ENCODE peak calls at places on chromosomes 3 and 15, in ten cellular contexts. C is adipocyte, X is transverse colon, B is sigmoid colon, J is neural progenitor cell, S is AG04450, T is lower lobe of right lung, O is AG10803, H is GM12864, A is H1. F is an unnamed sample.

GRCh38 chr15:72202302-72202701 is 4.7 kb upstream of the GRAMD2A start:
- DNase-seq in B (no peak), J (no peak), C (no peak), T (no peak), S (no peak), H (no peak), A (no peak), O (no peak), X (no peak), F (no peak)

GRCh38 chr3:102141096-102141912 is 292.0 kb downstream of the NFKBIZ start:
- DNase-seq in B (no peak), S (no peak), H (no peak), A (no peak), O (no peak), C (peak), X (no peak), T (no peak), J (no peak), F (no peak)

GRCh38 chr3:110955301-110955880 is 116.2 kb upstream of the NECTIN3 start:
- DNase-seq in B (no peak), O (peak), H (no peak), T (no peak), A (no peak), C (peak), S (no peak), X (no peak), J (no peak), F (no peak)

GRCh38 chr15:39426552-39427532 is 154.0 kb upstream of the THBS1 start:
- DNase-seq in J (peak), A (no peak), H (peak), T (peak), X (peak), C (no peak), O (peak), S (no peak), B (peak), F (peak)

GRCh38 chr15:92616621-92617179 is 38.9 kb downstream of the FAM174B start:
- DNase-seq in A (no peak), X (no peak), T (no peak), S (no peak), C (no peak), H (no peak), O (no peak), B (peak), J (no peak), F (no peak)

GRCh38 chr3:73243740-73244139 is 182.3 kb downstream of the EBLN2 start:
- DNase-seq in O (no peak), X (no peak), T (no peak), A (no peak), H (no peak), B (no peak), J (no peak), C (no peak), S (no peak), F (no peak)

GRCh38 chr15:47551079-47551478 is 166.2 kb upstream of the SEMA6D start:
- DNase-seq in A (no peak), O (no peak), T (no peak), S (no peak), X (no peak), C (no peak), H (no peak), B (no peak), J (peak), F (no peak)

GRCh38 chr15:68427961-68428360 is 4.0 kb downstream of the ITGA11 start:
- DNase-seq in O (no peak), J (no peak), T (no peak), H (no peak), S (no peak), C (peak), B (no peak), X (no peak), A (no peak), F (no peak)

GRCh38 chr3:192611411-192611810 is 115.9 kb downstream of the FGF12 start:
- DNase-seq in S (no peak), B (no peak), J (no peak), X (no peak), T (no peak), C (no peak), H (no peak), O (no peak), A (no peak), F (no peak)

GRCh38 chr3:195729476-195729875 is 8.7 kb downstream of the MUC20 start:
- DNase-seq in J (no peak), H (no peak), X (no peak), T (peak), A (no peak), B (peak), S (no peak), O (no peak), C (no peak), F (no peak)

GRCh38 chr3:13588221-13588701 is 39.3 kb downstream of the FBLN2 start:
- DNase-seq in O (no peak), A (no peak), H (no peak), C (no peak), T (no peak), B (peak), J (no peak), X (no peak), S (no peak), F (peak)

GRCh38 chr3:59727902-59728301 is 678.1 kb upstream of the CFAP20DC start:
- DNase-seq in H (no peak), J (no peak), X (no peak), B (no peak), A (no peak), T (no peak), O (no peak), S (no peak), C (no peak), F (no peak)

GRCh38 chr3:98602078-98602678 is 8.8 kb upstream of the CPOX start:
- DNase-seq in A (no peak), T (no peak), B (no peak), J (peak), C (peak), X (no peak), S (peak), H (no peak), O (peak), F (no peak)

GRCh38 chr3:52851348-52851747 is 16.5 kb upstream of the MUSTN1 start:
- DNase-seq in T (no peak), A (peak), H (peak), B (no peak), J (peak), C (peak), X (no peak), O (peak), S (peak), F (no peak)

GRCh38 chr15:98957655-98958054 is 49.9 kb downstream of the PGPEP1L start:
- DNase-seq in A (no peak), O (no peak), T (no peak), S (no peak), H (no peak), X (no peak), B (no peak), C (no peak), J (no peak), F (no peak)

GRCh38 chr15:41544650-41545015 is 576 bp upstream of the RPAP1 start:
- DNase-seq in H (no peak), S (no peak), C (no peak), J (no peak), B (peak), A (no peak), T (peak), O (peak), X (peak), F (no peak)

GRCh38 chr3:188962253-188963247 is 209.2 kb upstream of the TPRG1 start:
- DNase-seq in T (no peak), C (no peak), S (no peak), J (no peak), H (no peak), A (no peak), B (no peak), X (no peak), O (no peak), F (no peak)

GRCh38 chr15:51750942-51751686 is at the start of gene TMOD2:
- DNase-seq in H (no peak), C (peak), B (peak), T (peak), A (no peak), O (no peak), J (peak), S (no peak), X (peak), F (peak)

GRCh38 chr15:89893696-89894450 is at the start of gene AP3S2:
- DNase-seq in O (peak), A (peak), B (peak), C (peak), X (peak), J (peak), H (peak), T (peak), S (peak), F (peak)

GRCh38 chr3:59873576-59874230 is 823.9 kb upstream of the CFAP20DC start:
- DNase-seq in O (no peak), S (no peak), B (no peak), T (no peak), A (no peak), H (no peak), C (no peak), X (no peak), J (no peak), F (no peak)

GRCh38 chr15:40028853-40029252 is 10.1 kb downstream of the SRP14 start:
- DNase-seq in T (no peak), X (no peak), O (no peak), A (no peak), H (no peak), C (no peak), S (no peak), B (no peak), J (no peak), F (no peak)

GRCh38 chr3:135911106-135911505 is 54.4 kb upstream of the PPP2R3A start:
- DNase-seq in O (peak), J (no peak), S (no peak), H (no peak), X (no peak), C (no peak), T (no peak), A (no peak), B (no peak), F (no peak)

GRCh38 chr3:38122712-38123290 is 14.1 kb downstream of the ACAA1 start:
- DNase-seq in B (no peak), X (no peak), J (no peak), C (no peak), A (no peak), S (no peak), H (no peak), O (no peak), T (no peak), F (no peak)

GRCh38 chr3:66483006-66483928 is 17.6 kb downstream of the LRIG1 start:
- DNase-seq in X (peak), C (no peak), H (no peak), J (peak), B (peak), A (no peak), O (peak), S (no peak), T (no peak), F (no peak)

GRCh38 chr15:81531141-81531592 is 157.2 kb upstream of the TMC3 start:
- DNase-seq in T (no peak), C (peak), S (no peak), J (peak), X (no peak), B (no peak), O (no peak), H (no peak), A (no peak), F (no peak)

GRCh38 chr3:8827641-8828040 is 58.2 kb upstream of the OXTR start:
- DNase-seq in J (no peak), X (no peak), T (no peak), A (no peak), B (no peak), H (no peak), O (peak), S (no peak), C (no peak), F (no peak)

GRCh38 chr3:12170207-12170606 is 11.5 kb upstream of the TIMP4 start:
- DNase-seq in B (peak), X (no peak), S (no peak), J (no peak), H (no peak), T (no peak), A (no peak), C (peak), O (peak), F (no peak)

GRCh38 chr3:124999317-124999716 is 56.5 kb downstream of the HEG1 start:
- DNase-seq in C (no peak), A (no peak), H (no peak), S (no peak), J (no peak), X (no peak), B (no peak), T (no peak), O (no peak), F (no peak)

GRCh38 chr3:132034486-132035464 is at the start of gene CPNE4:
- DNase-seq in X (peak), O (peak), J (peak), A (peak), T (peak), C (peak), B (peak), S (peak), H (no peak), F (peak)

GRCh38 chr3:195868866-195869412 is 39.4 kb downstream of the TNK2 start:
- DNase-seq in T (no peak), J (no peak), B (peak), X (no peak), O (no peak), C (no peak), A (no peak), H (no peak), S (no peak), F (peak)

GRCh38 chr3:62884041-62884870 is 9.0 kb upstream of the CADPS start:
- DNase-seq in A (no peak), S (no peak), O (no peak), J (peak), B (no peak), X (no peak), C (no peak), T (no peak), H (no peak), F (no peak)

GRCh38 chr15:49223536-49224274 is 53.7 kb downstream of the GALK2 start:
- DNase-seq in J (no peak), S (no peak), A (no peak), O (peak), B (no peak), T (no peak), H (no peak), X (no peak), C (peak), F (no peak)

GRCh38 chr3:84738101-84738500 is 220.7 kb upstream of the CADM2 start:
- DNase-seq in H (no peak), C (no peak), J (no peak), S (no peak), T (no peak), O (no peak), A (no peak), B (no peak), X (no peak), F (no peak)

GRCh38 chr3:60025071-60026055 is 975.5 kb upstream of the CFAP20DC start:
- DNase-seq in H (no peak), T (no peak), C (peak), S (no peak), X (no peak), O (peak), J (no peak), A (no peak), B (no peak), F (no peak)

GRCh38 chr3:114756506-114757279 is 390.4 kb downstream of the ZBTB20 start:
- DNase-seq in T (no peak), S (no peak), X (no peak), C (peak), J (no peak), A (no peak), B (peak), O (peak), H (peak), F (no peak)

GRCh38 chr3:32782417-32782816 is 35.4 kb upstream of the TRIM71 start:
- DNase-seq in H (no peak), O (no peak), X (no peak), C (no peak), J (no peak), T (no peak), A (no peak), B (peak), S (no peak), F (no peak)

GRCh38 chr3:46089237-46090011 is 62.1 kb upstream of the XCR1 start:
- DNase-seq in C (peak), A (no peak), O (peak), B (peak), H (peak), X (peak), S (peak), T (peak), J (no peak), F (peak)

DNA sequence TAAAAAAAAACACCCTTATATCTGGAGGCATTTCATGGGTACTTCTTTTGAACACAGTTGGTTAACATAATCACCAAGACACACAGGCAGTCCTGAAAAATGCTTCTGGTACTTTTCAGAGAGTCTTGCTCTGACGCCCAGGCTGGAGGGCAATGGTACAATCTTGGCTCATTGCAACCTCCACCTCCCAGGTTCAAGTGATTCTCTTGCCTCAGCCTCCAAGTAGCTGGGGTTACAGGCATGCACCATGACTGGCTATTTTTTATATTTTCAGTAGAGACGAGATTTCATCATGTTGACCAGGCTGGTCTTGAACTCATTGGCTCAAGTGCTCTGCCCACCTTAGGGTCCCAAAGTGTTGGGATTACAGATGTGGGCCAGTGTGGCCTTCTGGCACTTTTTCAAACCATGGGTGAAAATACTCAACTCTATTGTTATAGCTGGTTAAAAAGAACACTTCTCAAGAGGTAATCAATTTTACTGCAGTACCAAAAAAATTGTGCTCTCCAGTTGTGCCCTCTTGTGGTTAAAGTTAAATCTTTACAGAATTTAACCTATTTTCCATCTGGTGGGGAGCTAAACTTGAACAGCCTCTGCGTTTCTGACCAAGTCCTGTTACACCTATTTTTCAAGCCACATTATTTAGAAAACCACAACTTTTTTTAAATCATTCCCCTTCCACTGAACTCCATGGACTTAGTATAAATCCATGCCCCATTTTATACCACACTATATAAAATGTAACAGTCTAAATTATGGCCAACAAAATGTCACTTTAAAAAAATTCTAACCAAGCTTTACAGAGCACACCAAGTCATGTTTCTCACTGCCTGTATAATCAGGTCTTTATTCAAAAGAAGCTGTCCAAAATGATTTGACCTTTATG is 1.2 kb upstream of the SNAPC5 start:
- DNase-seq in T (no peak), X (no peak), S (no peak), J (peak), H (no peak), A (no peak), O (peak), B (no peak), C (peak), F (no peak)
- H3K4me3 ChIP-seq in T (no peak), X (no peak), S (no peak), J (no peak), H (no peak), A (no peak), O (no peak), B (no peak), C (no peak), F (no peak)

DNA sequence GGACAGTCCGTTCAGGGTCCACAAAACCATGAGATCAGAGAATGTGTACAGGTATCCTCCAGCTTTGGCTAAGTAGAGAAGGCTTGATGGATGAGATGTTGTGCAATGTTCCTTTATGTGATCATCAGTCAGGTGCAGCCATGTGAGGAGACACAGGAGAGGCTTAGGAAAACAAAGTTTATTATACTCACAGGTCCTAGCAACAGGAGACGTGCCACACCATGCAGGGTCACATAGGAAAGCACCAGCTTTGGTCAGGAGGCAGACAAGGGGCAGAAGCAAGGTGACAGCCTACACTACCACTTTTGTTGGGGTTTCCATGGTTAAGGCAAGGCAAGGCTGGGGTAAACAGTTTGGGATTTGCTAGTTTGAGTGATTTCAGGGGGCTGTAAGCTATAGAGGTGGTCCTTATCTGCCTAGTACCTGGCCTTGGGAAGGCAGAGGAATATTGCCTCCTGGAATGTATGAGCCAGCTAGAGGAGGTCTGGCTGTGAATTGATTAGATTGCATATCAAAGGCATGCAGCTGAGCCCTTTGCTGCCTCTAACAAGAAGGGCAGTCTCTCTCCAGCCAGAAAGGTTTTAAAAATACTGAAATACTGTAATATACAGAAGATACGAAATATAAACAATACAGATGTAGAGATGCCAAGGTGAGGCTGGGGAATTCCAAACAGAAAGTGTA is 248.6 kb downstream of the RYR3 start:
- DNase-seq in A (no peak), S (no peak), T (no peak), J (no peak), B (no peak), O (no peak), C (no peak), H (no peak), X (no peak), F (no peak)
- H3K4me3 ChIP-seq in A (no peak), S (no peak), T (no peak), J (no peak), B (no peak), O (no peak), C (no peak), H (no peak), X (no peak), F (no peak)

DNA sequence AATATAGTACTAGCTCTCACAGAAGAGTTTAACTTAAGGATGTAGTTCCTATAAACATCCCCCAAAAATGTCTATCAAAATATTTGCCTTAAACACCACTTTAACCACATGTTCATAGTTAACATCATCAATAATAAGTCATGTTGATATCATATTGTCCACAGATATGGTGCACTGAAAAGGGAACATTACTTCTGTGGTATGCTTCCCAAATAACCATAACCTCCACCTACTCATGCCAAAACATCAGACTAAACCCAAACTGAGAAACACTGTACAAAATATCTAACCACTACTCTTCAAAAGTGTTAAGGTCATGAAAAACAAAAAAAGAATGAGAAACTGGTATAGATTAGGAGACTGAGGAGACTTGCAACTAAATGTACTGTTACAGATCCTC is 32.9 kb downstream of the SLC4A7 start:
- DNase-seq in B (no peak), C (no peak), J (no peak), O (no peak), T (no peak), H (no peak), S (no peak), A (no peak), X (no peak), F (no peak)
- H3K4me3 ChIP-seq in B (no peak), C (no peak), J (no peak), O (no peak), T (no peak), H (no peak), S (no peak), A (no peak), X (no peak), F (no peak)

DNA sequence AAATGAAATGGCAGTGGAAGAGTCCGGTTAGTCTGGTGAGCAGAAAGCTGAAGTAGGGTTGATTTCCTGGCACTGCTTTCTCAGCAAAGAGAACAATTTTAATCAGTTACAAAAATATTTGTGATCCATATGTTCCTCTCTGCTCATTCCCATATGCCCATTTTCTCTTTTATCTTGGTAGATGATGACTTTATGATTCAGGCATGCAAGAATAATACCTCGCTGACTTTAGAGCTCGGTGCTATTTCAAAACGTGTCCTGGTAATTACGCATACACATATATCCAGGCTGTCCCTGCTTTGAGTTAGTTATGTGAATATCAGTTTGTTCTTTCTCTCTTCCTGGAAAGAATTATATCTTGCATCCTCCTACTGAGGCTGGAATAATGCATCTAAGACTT is 38.5 kb downstream of the ARPP21 start:
- DNase-seq in O (no peak), S (no peak), C (peak), B (no peak), X (no peak), T (no peak), J (no peak), A (no peak), H (no peak), F (no peak)
- H3K4me3 ChIP-seq in O (no peak), S (no peak), C (no peak), B (no peak), X (no peak), T (no peak), J (no peak), A (no peak), H (no peak), F (no peak)